ENCODE peak calls at places on chromosomes 16 and 17, in seven cellular contexts. One of them, this sample, is unnamed.
A peak's percentile ranks its signal among the peaks of the same experiment; 100 is the strongest.

GRCh38 chr16:84508502-84508901 is 4.0 kb upstream of the MEAK7 start:
- DNase-seq in PC-3: no peak
- DNase-seq in pancreas: no peak
- DNase-seq in Caco-2: no peak
- DNase-seq in HCT116: no peak
- DNase-seq in adrenal gland: no peak
- DNase-seq in lung: no peak
- DNase-seq in this sample: no peak

GRCh38 chr17:72177738-72178137 is 56.9 kb downstream of the SOX9 start:
- DNase-seq in adrenal gland: no peak
- DNase-seq in Caco-2: no peak
- DNase-seq in HCT116: no peak
- DNase-seq in lung: no peak
- DNase-seq in pancreas: no peak
- DNase-seq in PC-3: no peak
- DNase-seq in this sample: no peak

GRCh38 chr17:45289316-45290268 is 27.2 kb downstream of the MAP3K14 start:
- DNase-seq in pancreas: no peak
- DNase-seq in Caco-2: no peak
- DNase-seq in adrenal gland: no peak
- DNase-seq in PC-3: no peak
- DNase-seq in lung: no peak
- DNase-seq in HCT116: no peak
- DNase-seq in this sample: no peak

GRCh38 chr17:78001182-78001581 is 42.7 kb downstream of the TNRC6C start:
- DNase-seq in adrenal gland: no peak
- DNase-seq in Caco-2: no peak
- DNase-seq in lung: no peak
- DNase-seq in pancreas: no peak
- DNase-seq in HCT116: no peak
- DNase-seq in PC-3: no peak
- DNase-seq in this sample: no peak

GRCh38 chr16:20883554-20884239 is 16.5 kb downstream of the DCUN1D3 start:
- DNase-seq in lung: no peak
- DNase-seq in pancreas: no peak
- DNase-seq in PC-3: no peak
- DNase-seq in adrenal gland: no peak
- DNase-seq in Caco-2: no peak
- DNase-seq in HCT116: no peak
- DNase-seq in this sample: no peak

GRCh38 chr17:33328129-33328528 is 35.0 kb upstream of the ASIC2 start:
- DNase-seq in lung: no peak
- DNase-seq in Caco-2: peak; percentile 31
- DNase-seq in adrenal gland: no peak
- DNase-seq in PC-3: peak; percentile 10
- DNase-seq in HCT116: no peak
- DNase-seq in pancreas: no peak
- DNase-seq in this sample: peak; percentile 3

GRCh38 chr17:76252040-76252954 is 12.0 kb upstream of the RNF157 start:
- DNase-seq in Caco-2: peak; percentile 45
- DNase-seq in PC-3: peak; percentile 100
- DNase-seq in pancreas: no peak
- DNase-seq in lung: no peak
- DNase-seq in adrenal gland: peak; percentile 71
- DNase-seq in HCT116: no peak
- DNase-seq in this sample: peak; percentile 98

GRCh38 chr17:7019839-7020519 is 2.9 kb upstream of the BCL6B start:
- DNase-seq in Caco-2: no peak
- DNase-seq in PC-3: peak; percentile 51
- DNase-seq in HCT116: no peak
- DNase-seq in lung: no peak
- DNase-seq in adrenal gland: peak; percentile 81
- DNase-seq in pancreas: peak; percentile 78
- DNase-seq in this sample: no peak

GRCh38 chr16:13797718-13798117 is 122.2 kb upstream of the ERCC4 start:
- DNase-seq in pancreas: no peak
- DNase-seq in lung: no peak
- DNase-seq in HCT116: no peak
- DNase-seq in PC-3: no peak
- DNase-seq in adrenal gland: no peak
- DNase-seq in Caco-2: no peak
- DNase-seq in this sample: no peak

GRCh38 chr16:88289549-88290344 is 93.0 kb upstream of the ZNF469 start:
- DNase-seq in PC-3: no peak
- DNase-seq in Caco-2: no peak
- DNase-seq in pancreas: no peak
- DNase-seq in adrenal gland: no peak
- DNase-seq in HCT116: no peak
- DNase-seq in lung: no peak
- DNase-seq in this sample: no peak

GRCh38 chr16:71354156-71354555 is 4.4 kb upstream of the CALB2 start:
- DNase-seq in adrenal gland: no peak
- DNase-seq in HCT116: no peak
- DNase-seq in lung: no peak
- DNase-seq in Caco-2: no peak
- DNase-seq in PC-3: no peak
- DNase-seq in pancreas: no peak
- DNase-seq in this sample: no peak

GRCh38 chr17:8744086-8744781 is 402 bp downstream of the CCDC42 start:
- DNase-seq in PC-3: no peak
- DNase-seq in pancreas: no peak
- DNase-seq in adrenal gland: no peak
- DNase-seq in lung: no peak
- DNase-seq in HCT116: no peak
- DNase-seq in Caco-2: no peak
- DNase-seq in this sample: no peak

GRCh38 chr17:73309727-73310555 is 1.9 kb downstream of the CDC42EP4 start:
- DNase-seq in Caco-2: peak; percentile 57
- DNase-seq in PC-3: no peak
- DNase-seq in HCT116: no peak
- DNase-seq in lung: no peak
- DNase-seq in adrenal gland: peak; percentile 85
- DNase-seq in pancreas: peak; percentile 76
- DNase-seq in this sample: no peak

GRCh38 chr17:18026408-18026776 is 12.6 kb downstream of the ATPAF2 start:
- DNase-seq in Caco-2: no peak
- DNase-seq in adrenal gland: peak; percentile 92
- DNase-seq in PC-3: peak; percentile 14
- DNase-seq in HCT116: no peak
- DNase-seq in lung: no peak
- DNase-seq in pancreas: no peak
- DNase-seq in this sample: peak; percentile 30

GRCh38 chr17:74825003-74825627 is 34.6 kb downstream of the GRIN2C start:
- DNase-seq in Caco-2: no peak
- DNase-seq in PC-3: no peak
- DNase-seq in HCT116: no peak
- DNase-seq in pancreas: no peak
- DNase-seq in adrenal gland: no peak
- DNase-seq in lung: no peak
- DNase-seq in this sample: no peak

GRCh38 chr17:9839433-9839832 is 13.7 kb downstream of the GLP2R start:
- DNase-seq in lung: no peak
- DNase-seq in HCT116: no peak
- DNase-seq in PC-3: no peak
- DNase-seq in Caco-2: no peak
- DNase-seq in adrenal gland: no peak
- DNase-seq in pancreas: no peak
- DNase-seq in this sample: no peak

GRCh38 chr17:35372846-35373531 is 432 bp downstream of the SLFN11 start:
- DNase-seq in adrenal gland: no peak
- DNase-seq in PC-3: peak; percentile 55
- DNase-seq in Caco-2: no peak
- DNase-seq in lung: no peak
- DNase-seq in pancreas: peak; percentile 11
- DNase-seq in HCT116: no peak
- DNase-seq in this sample: no peak

GRCh38 chr17:59695943-59696681 is 11.1 kb downstream of the PTRH2 start:
- DNase-seq in lung: no peak
- DNase-seq in adrenal gland: no peak
- DNase-seq in Caco-2: no peak
- DNase-seq in PC-3: no peak
- DNase-seq in HCT116: no peak
- DNase-seq in pancreas: no peak
- DNase-seq in this sample: no peak

GRCh38 chr17:10646393-10646990 is 10.6 kb downstream of the MYH3 start:
- DNase-seq in lung: peak; percentile 69
- DNase-seq in Caco-2: peak; percentile 66
- DNase-seq in pancreas: peak; percentile 73
- DNase-seq in HCT116: peak; percentile 48
- DNase-seq in adrenal gland: peak; percentile 85
- DNase-seq in PC-3: peak; percentile 53
- DNase-seq in this sample: peak; percentile 45

GRCh38 chr17:4623249-4623648 is 18.2 kb downstream of the ALOX15 start:
- DNase-seq in PC-3: no peak
- DNase-seq in adrenal gland: no peak
- DNase-seq in pancreas: no peak
- DNase-seq in lung: no peak
- DNase-seq in Caco-2: no peak
- DNase-seq in HCT116: no peak
- DNase-seq in this sample: peak; percentile 87

GRCh38 chr17:64216385-64217248 is 46.4 kb downstream of the TEX2 start:
- DNase-seq in PC-3: no peak
- DNase-seq in lung: no peak
- DNase-seq in adrenal gland: no peak
- DNase-seq in pancreas: peak; percentile 45
- DNase-seq in Caco-2: peak; percentile 75
- DNase-seq in HCT116: no peak
- DNase-seq in this sample: no peak

GRCh38 chr17:66386789-66387351 is 84.5 kb downstream of the PRKCA start:
- DNase-seq in HCT116: no peak
- DNase-seq in pancreas: no peak
- DNase-seq in Caco-2: peak; percentile 39
- DNase-seq in lung: no peak
- DNase-seq in PC-3: peak; percentile 83
- DNase-seq in adrenal gland: no peak
- DNase-seq in this sample: peak; percentile 60

GRCh38 chr16:57938936-57939871 is 31.7 kb downstream of the CNGB1 start:
- DNase-seq in PC-3: peak; percentile 47
- DNase-seq in lung: peak; percentile 79
- DNase-seq in pancreas: no peak
- DNase-seq in Caco-2: no peak
- DNase-seq in adrenal gland: peak; percentile 59
- DNase-seq in HCT116: peak; percentile 13
- DNase-seq in this sample: peak; percentile 79

GRCh38 chr16:50267651-50268050 is 1.3 kb downstream of the ADCY7 start:
- DNase-seq in adrenal gland: no peak
- DNase-seq in Caco-2: no peak
- DNase-seq in HCT116: no peak
- DNase-seq in lung: no peak
- DNase-seq in pancreas: no peak
- DNase-seq in PC-3: no peak
- DNase-seq in this sample: no peak

GRCh38 chr16:4558026-4558425 is 1.9 kb downstream of the C16orf96 start:
- DNase-seq in Caco-2: no peak
- DNase-seq in HCT116: no peak
- DNase-seq in lung: no peak
- DNase-seq in adrenal gland: no peak
- DNase-seq in pancreas: no peak
- DNase-seq in PC-3: no peak
- DNase-seq in this sample: no peak
- H3K36me3 ChIP-seq in Caco-2: no peaks in the 10 kb centered on the region
- H3K36me3 ChIP-seq in HCT116: no peaks in the 10 kb centered on the region
- H3K36me3 ChIP-seq in lung: no peaks in the 10 kb centered on the region
- H3K36me3 ChIP-seq in adrenal gland: no peaks in the 10 kb centered on the region
- H3K36me3 ChIP-seq in pancreas: no peaks in the 10 kb centered on the region
- H3K36me3 ChIP-seq in PC-3: no peaks in the 10 kb centered on the region
- H3K36me3 ChIP-seq in this sample: no peaks in the 10 kb centered on the region

GRCh38 chr16:1288813-1289479 is 20.5 kb upstream of the UBE2I start:
- DNase-seq in Caco-2: no peak
- DNase-seq in PC-3: no peak
- DNase-seq in adrenal gland: no peak
- DNase-seq in lung: no peak
- DNase-seq in pancreas: no peak
- DNase-seq in HCT116: no peak
- DNase-seq in this sample: no peak
- H3K27me3 ChIP-seq in Caco-2: no peaks in the 10 kb centered on the region
- H3K27me3 ChIP-seq in PC-3: no peaks in the 10 kb centered on the region
- H3K27me3 ChIP-seq in adrenal gland: peaks cover 40% of the 10 kb centered on the region
- H3K27me3 ChIP-seq in lung: peaks cover 5% of the 10 kb centered on the region
- H3K27me3 ChIP-seq in pancreas: no peaks in the 10 kb centered on the region
- H3K27me3 ChIP-seq in HCT116: no peaks in the 10 kb centered on the region
- H3K27me3 ChIP-seq in this sample: peaks cover 15% of the 10 kb centered on the region

DNA sequence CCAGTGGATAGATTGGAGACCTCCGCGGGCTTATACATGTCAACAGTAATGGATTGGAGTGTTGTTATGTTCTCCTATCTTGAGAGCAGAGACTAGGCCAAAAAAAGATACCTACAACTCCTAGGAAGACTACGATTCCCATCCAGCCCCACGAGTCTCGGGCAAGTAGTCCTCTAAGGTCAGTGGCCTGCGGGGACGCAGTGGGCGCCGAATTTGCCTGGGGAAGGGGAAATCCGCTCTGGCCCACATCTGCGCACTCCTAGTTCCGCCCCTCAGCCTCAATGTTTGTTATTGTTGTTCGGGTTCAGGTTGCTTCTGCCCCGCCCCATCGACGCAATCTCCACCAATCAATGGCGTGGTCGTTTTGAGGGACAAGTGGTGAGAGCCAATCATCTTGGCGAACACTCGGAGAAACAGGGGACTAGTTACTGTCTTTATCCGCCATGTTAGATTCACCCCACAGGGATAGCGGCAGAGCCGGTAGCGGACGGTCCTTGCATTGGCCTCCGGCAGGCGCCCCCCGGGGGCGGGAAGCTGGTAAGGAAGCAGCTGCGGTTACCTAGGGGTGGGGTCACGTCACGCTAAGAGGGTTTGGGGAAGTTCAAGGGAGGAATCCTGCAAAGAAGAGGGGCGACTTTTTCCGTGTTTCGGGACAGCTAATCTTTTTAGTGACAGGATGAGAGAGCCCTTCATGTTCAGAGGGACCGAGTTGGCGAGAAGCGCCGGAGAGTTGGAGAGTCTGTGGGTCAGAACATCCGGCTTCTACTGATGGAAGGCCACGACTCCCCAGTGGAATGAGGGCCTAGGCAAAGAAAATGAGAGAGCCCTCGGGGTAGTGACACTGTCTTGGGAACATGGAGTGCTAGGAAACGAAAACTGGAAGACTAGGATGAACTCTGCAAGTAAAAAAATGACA is at the start of gene NBR1:
- DNase-seq in pancreas: peak; percentile 89
- DNase-seq in PC-3: peak; percentile 93
- DNase-seq in adrenal gland: peak; percentile 99
- DNase-seq in HCT116: peak; percentile 99
- DNase-seq in Caco-2: peak; percentile 97
- DNase-seq in lung: peak; percentile 97
- DNase-seq in this sample: peak; percentile 95
- TF ChIP-seq CTCF in pancreas: no peak
- TF ChIP-seq CTCF in PC-3: no peak
- TF ChIP-seq CTCF in adrenal gland: no peak
- TF ChIP-seq CTCF in HCT116: no peak
- TF ChIP-seq CTCF in Caco-2: peak; percentile 44
- TF ChIP-seq CTCF in lung: no peak
- TF ChIP-seq CTCF in this sample: no peak

DNA sequence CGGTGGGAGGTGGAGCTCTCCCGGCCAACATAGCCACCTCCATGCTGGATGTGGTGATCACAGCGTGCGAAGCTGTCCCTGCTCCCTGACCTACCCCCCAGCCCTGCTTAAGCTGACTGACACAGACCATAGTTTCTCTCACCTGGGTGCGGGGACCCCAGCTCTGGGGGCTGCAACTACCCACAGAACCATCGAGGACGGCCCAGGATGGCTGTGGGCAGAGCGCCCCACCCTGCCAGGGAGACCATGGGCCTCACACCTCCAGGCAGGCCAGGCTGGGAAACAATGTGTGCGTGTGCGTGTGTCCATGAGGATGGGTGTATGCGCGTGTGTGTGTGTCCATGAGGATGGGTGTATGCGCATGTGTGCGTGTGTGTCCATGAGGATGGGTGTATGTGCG is 20.4 kb downstream of the BAHCC1 start:
- DNase-seq in PC-3: no peak
- DNase-seq in lung: no peak
- DNase-seq in Caco-2: no peak
- DNase-seq in adrenal gland: no peak
- DNase-seq in HCT116: no peak
- DNase-seq in pancreas: no peak
- DNase-seq in this sample: no peak
- H3K36me3 ChIP-seq in PC-3: no peaks in the 10 kb centered on the region
- H3K36me3 ChIP-seq in lung: no peaks in the 10 kb centered on the region
- H3K36me3 ChIP-seq in Caco-2: no peaks in the 10 kb centered on the region
- H3K36me3 ChIP-seq in adrenal gland: no peaks in the 10 kb centered on the region
- H3K36me3 ChIP-seq in HCT116: no peaks in the 10 kb centered on the region
- H3K36me3 ChIP-seq in pancreas: no peaks in the 10 kb centered on the region
- H3K36me3 ChIP-seq in this sample: no peaks in the 10 kb centered on the region

This sample was measured in bronchial epithelial cell.